ENCODE peak calls at places on chromosomes 11 and 22, in nine cellular contexts. One of them, this sample, is unnamed. For H3K4me1, the result is how much of the 10 kb centered on the place peaks cover.

GRCh38 chr11:28284206-28284605 is 176.0 kb downstream of the METTL15 start:
- DNase-seq in adrenal gland: no peak
- DNase-seq in A549: no peak
- DNase-seq in endodermal cell: no peak
- DNase-seq in ascending aorta: no peak
- DNase-seq in colonic mucosa: no peak
- DNase-seq in cardiac muscle cell: no peak
- DNase-seq in heart right ventricle: no peak
- DNase-seq in psoas muscle: no peak
- DNase-seq in this sample: no peak

GRCh38 chr11:66333896-66334604 is 2.2 kb downstream of the RIN1 start:
- DNase-seq in endodermal cell: no peak
- DNase-seq in ascending aorta: no peak
- DNase-seq in psoas muscle: peak
- DNase-seq in A549: no peak
- DNase-seq in adrenal gland: no peak
- DNase-seq in cardiac muscle cell: no peak
- DNase-seq in colonic mucosa: no peak
- DNase-seq in heart right ventricle: no peak
- DNase-seq in this sample: no peak

GRCh38 chr11:119942021-119942420 is 195.9 kb downstream of the TRIM29 start:
- DNase-seq in adrenal gland: no peak
- DNase-seq in A549: no peak
- DNase-seq in ascending aorta: no peak
- DNase-seq in colonic mucosa: no peak
- DNase-seq in cardiac muscle cell: no peak
- DNase-seq in psoas muscle: no peak
- DNase-seq in endodermal cell: peak
- DNase-seq in heart right ventricle: no peak
- DNase-seq in this sample: no peak

GRCh38 chr11:114156131-114156581 is 96.6 kb downstream of the ZBTB16 start:
- DNase-seq in colonic mucosa: no peak
- DNase-seq in psoas muscle: peak
- DNase-seq in heart right ventricle: no peak
- DNase-seq in adrenal gland: no peak
- DNase-seq in cardiac muscle cell: no peak
- DNase-seq in A549: no peak
- DNase-seq in ascending aorta: no peak
- DNase-seq in endodermal cell: no peak
- DNase-seq in this sample: no peak

GRCh38 chr11:99418927-99419707 is 398.4 kb downstream of the CNTN5 start:
- DNase-seq in endodermal cell: no peak
- DNase-seq in cardiac muscle cell: no peak
- DNase-seq in ascending aorta: no peak
- DNase-seq in heart right ventricle: no peak
- DNase-seq in adrenal gland: no peak
- DNase-seq in A549: no peak
- DNase-seq in colonic mucosa: no peak
- DNase-seq in psoas muscle: no peak
- DNase-seq in this sample: no peak

GRCh38 chr11:8477680-8478079 is 116.3 kb downstream of the STK33 start:
- DNase-seq in heart right ventricle: no peak
- DNase-seq in colonic mucosa: no peak
- DNase-seq in psoas muscle: no peak
- DNase-seq in ascending aorta: no peak
- DNase-seq in endodermal cell: no peak
- DNase-seq in A549: no peak
- DNase-seq in adrenal gland: no peak
- DNase-seq in cardiac muscle cell: no peak
- DNase-seq in this sample: no peak

GRCh38 chr11:62645660-62645933 is 816 bp downstream of the GANAB start:
- DNase-seq in cardiac muscle cell: no peak
- DNase-seq in psoas muscle: no peak
- DNase-seq in A549: no peak
- DNase-seq in colonic mucosa: no peak
- DNase-seq in heart right ventricle: no peak
- DNase-seq in adrenal gland: no peak
- DNase-seq in endodermal cell: no peak
- DNase-seq in ascending aorta: no peak
- DNase-seq in this sample: no peak

GRCh38 chr22:44539467-44540063 is 41.5 kb upstream of the RTL6 start:
- DNase-seq in adrenal gland: no peak
- DNase-seq in A549: no peak
- DNase-seq in cardiac muscle cell: no peak
- DNase-seq in psoas muscle: no peak
- DNase-seq in heart right ventricle: no peak
- DNase-seq in endodermal cell: peak
- DNase-seq in colonic mucosa: no peak
- DNase-seq in ascending aorta: no peak
- DNase-seq in this sample: no peak

GRCh38 chr11:116772443-116773202 is at the start of gene BUD13:
- DNase-seq in adrenal gland: peak
- DNase-seq in ascending aorta: peak
- DNase-seq in endodermal cell: peak
- DNase-seq in psoas muscle: peak
- DNase-seq in A549: peak
- DNase-seq in heart right ventricle: peak
- DNase-seq in cardiac muscle cell: peak
- DNase-seq in colonic mucosa: peak
- DNase-seq in this sample: peak

GRCh38 chr11:132852361-132852760 is 679.9 kb downstream of the OPCML start:
- DNase-seq in A549: no peak
- DNase-seq in heart right ventricle: no peak
- DNase-seq in cardiac muscle cell: no peak
- DNase-seq in colonic mucosa: no peak
- DNase-seq in adrenal gland: no peak
- DNase-seq in ascending aorta: no peak
- DNase-seq in psoas muscle: no peak
- DNase-seq in endodermal cell: no peak
- DNase-seq in this sample: no peak

GRCh38 chr11:65386307-65387081 is at the start of gene FRMD8:
- DNase-seq in heart right ventricle: peak
- DNase-seq in cardiac muscle cell: peak
- DNase-seq in psoas muscle: peak
- DNase-seq in colonic mucosa: peak
- DNase-seq in ascending aorta: peak
- DNase-seq in endodermal cell: peak
- DNase-seq in adrenal gland: peak
- DNase-seq in A549: peak
- DNase-seq in this sample: peak

GRCh38 chr22:19795617-19796008 is 35.0 kb downstream of the TBX1 start:
- DNase-seq in ascending aorta: no peak
- DNase-seq in psoas muscle: peak
- DNase-seq in adrenal gland: no peak
- DNase-seq in cardiac muscle cell: no peak
- DNase-seq in heart right ventricle: no peak
- DNase-seq in A549: no peak
- DNase-seq in endodermal cell: no peak
- DNase-seq in colonic mucosa: no peak
- DNase-seq in this sample: no peak

GRCh38 chr22:32531228-32531627 is 56.6 kb downstream of the FBXO7 start:
- DNase-seq in ascending aorta: no peak
- DNase-seq in endodermal cell: no peak
- DNase-seq in adrenal gland: no peak
- DNase-seq in heart right ventricle: no peak
- DNase-seq in cardiac muscle cell: peak
- DNase-seq in colonic mucosa: no peak
- DNase-seq in psoas muscle: no peak
- DNase-seq in A549: no peak
- DNase-seq in this sample: no peak

GRCh38 chr22:42273855-42274451 is 3.5 kb upstream of the TCF20 start:
- DNase-seq in heart right ventricle: no peak
- DNase-seq in endodermal cell: peak
- DNase-seq in cardiac muscle cell: peak
- DNase-seq in A549: no peak
- DNase-seq in psoas muscle: no peak
- DNase-seq in colonic mucosa: no peak
- DNase-seq in ascending aorta: no peak
- DNase-seq in adrenal gland: no peak
- DNase-seq in this sample: no peak

GRCh38 chr11:72578051-72578450 is 96.2 kb downstream of the PDE2A start:
- DNase-seq in colonic mucosa: no peak
- DNase-seq in endodermal cell: peak
- DNase-seq in cardiac muscle cell: no peak
- DNase-seq in adrenal gland: no peak
- DNase-seq in heart right ventricle: no peak
- DNase-seq in ascending aorta: no peak
- DNase-seq in A549: no peak
- DNase-seq in psoas muscle: no peak
- DNase-seq in this sample: peak

GRCh38 chr11:67032830-67033555 is 10.1 kb downstream of the SYT12 start:
- DNase-seq in psoas muscle: no peak
- DNase-seq in ascending aorta: peak
- DNase-seq in endodermal cell: peak
- DNase-seq in adrenal gland: peak
- DNase-seq in colonic mucosa: no peak
- DNase-seq in heart right ventricle: no peak
- DNase-seq in A549: peak
- DNase-seq in cardiac muscle cell: no peak
- DNase-seq in this sample: no peak

DNA sequence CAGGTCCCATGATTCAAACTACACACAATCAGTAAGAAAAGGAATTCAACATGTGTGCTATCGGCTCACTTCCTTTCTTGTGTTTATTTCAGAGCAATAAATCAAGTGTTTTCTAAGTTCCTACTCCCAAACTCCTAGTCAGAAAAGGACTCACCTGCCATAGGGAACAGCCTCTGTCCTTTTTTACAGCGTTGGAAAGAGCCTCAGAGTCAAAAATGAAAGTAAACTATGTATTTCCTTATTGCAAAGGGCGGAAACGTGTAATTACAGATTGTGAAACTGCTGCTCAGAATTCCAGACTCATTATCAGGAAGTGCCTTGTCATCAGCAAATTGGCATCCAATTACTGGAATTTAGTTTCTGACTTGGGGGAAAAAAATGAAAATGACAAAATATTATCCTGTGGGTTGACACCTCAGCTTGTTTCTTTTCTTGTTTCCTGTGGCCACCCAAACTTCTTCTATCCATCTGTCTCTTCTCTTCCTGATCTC is at the start of gene CASP4:
- DNase-seq in adrenal gland: peak
- DNase-seq in endodermal cell: no peak
- DNase-seq in colonic mucosa: peak
- DNase-seq in psoas muscle: no peak
- DNase-seq in cardiac muscle cell: no peak
- DNase-seq in heart right ventricle: no peak
- DNase-seq in ascending aorta: no peak
- DNase-seq in A549: peak
- DNase-seq in this sample: no peak
- H3K4me3 ChIP-seq in adrenal gland: peak
- H3K4me3 ChIP-seq in endodermal cell: no peak
- H3K4me3 ChIP-seq in colonic mucosa: peak
- H3K4me3 ChIP-seq in psoas muscle: peak
- H3K4me3 ChIP-seq in cardiac muscle cell: no peak
- H3K4me3 ChIP-seq in heart right ventricle: peak
- H3K4me3 ChIP-seq in ascending aorta: peak
- H3K4me3 ChIP-seq in A549: peak
- H3K4me3 ChIP-seq in this sample: peak

GRCh38 chr11:18225906-18226305 is 10.7 kb downstream of the SAA4 start:
- DNase-seq in heart right ventricle: no peak
- DNase-seq in ascending aorta: no peak
- DNase-seq in cardiac muscle cell: no peak
- DNase-seq in adrenal gland: no peak
- DNase-seq in psoas muscle: no peak
- DNase-seq in colonic mucosa: no peak
- DNase-seq in endodermal cell: no peak
- DNase-seq in A549: no peak
- DNase-seq in this sample: no peak

GRCh38 chr11:18230859-18231258 is 5.7 kb downstream of the SAA4 start:
- DNase-seq in psoas muscle: no peak
- DNase-seq in A549: no peak
- DNase-seq in cardiac muscle cell: no peak
- DNase-seq in heart right ventricle: no peak
- DNase-seq in ascending aorta: no peak
- DNase-seq in endodermal cell: no peak
- DNase-seq in colonic mucosa: no peak
- DNase-seq in adrenal gland: no peak
- DNase-seq in this sample: no peak

GRCh38 chr11:18233912-18234311 is 2.7 kb downstream of the SAA4 start:
- DNase-seq in colonic mucosa: no peak
- DNase-seq in endodermal cell: no peak
- DNase-seq in A549: no peak
- DNase-seq in cardiac muscle cell: no peak
- DNase-seq in adrenal gland: no peak
- DNase-seq in ascending aorta: no peak
- DNase-seq in psoas muscle: no peak
- DNase-seq in heart right ventricle: no peak
- DNase-seq in this sample: no peak

GRCh38 chr11:18223937-18224387 is 12.6 kb downstream of the SAA4 start:
- DNase-seq in endodermal cell: no peak
- DNase-seq in heart right ventricle: no peak
- DNase-seq in adrenal gland: no peak
- DNase-seq in A549: no peak
- DNase-seq in ascending aorta: no peak
- DNase-seq in psoas muscle: no peak
- DNase-seq in cardiac muscle cell: no peak
- DNase-seq in colonic mucosa: no peak
- DNase-seq in this sample: no peak

DNA sequence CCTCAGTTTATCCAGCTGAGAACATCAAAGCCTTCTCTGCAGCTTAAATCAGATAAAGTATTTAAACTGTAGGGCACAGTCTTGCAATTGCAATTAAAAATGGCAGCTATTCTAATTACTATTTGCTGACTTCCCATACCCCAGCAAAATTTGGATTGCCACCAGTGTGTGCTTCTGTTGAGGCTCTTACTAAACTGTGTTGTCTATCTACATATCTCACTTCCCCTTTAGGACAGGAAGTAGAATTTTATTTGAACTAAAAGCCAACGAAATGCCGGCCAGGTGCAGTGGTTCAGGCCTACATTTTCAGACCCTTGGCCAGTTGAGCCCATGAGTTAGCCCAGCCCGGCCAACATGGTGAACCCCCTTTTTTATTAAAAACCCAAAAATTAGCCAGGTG is 7.1 kb downstream of the SAA4 start:
- DNase-seq in colonic mucosa: no peak
- DNase-seq in A549: no peak
- DNase-seq in ascending aorta: no peak
- DNase-seq in cardiac muscle cell: no peak
- DNase-seq in endodermal cell: no peak
- DNase-seq in heart right ventricle: no peak
- DNase-seq in adrenal gland: no peak
- DNase-seq in psoas muscle: no peak
- DNase-seq in this sample: no peak
- H3K4me1 ChIP-seq in colonic mucosa: under half
- H3K4me1 ChIP-seq in A549: under half
- H3K4me1 ChIP-seq in ascending aorta: under half
- H3K4me1 ChIP-seq in cardiac muscle cell: under half
- H3K4me1 ChIP-seq in endodermal cell: under half
- H3K4me1 ChIP-seq in heart right ventricle: under half
- H3K4me1 ChIP-seq in adrenal gland: under half
- H3K4me1 ChIP-seq in psoas muscle: under half
- H3K4me1 ChIP-seq in this sample: under half

GRCh38 chr11:44243086-44243485 is 66.9 kb downstream of the ALX4 start:
- DNase-seq in psoas muscle: no peak
- DNase-seq in colonic mucosa: no peak
- DNase-seq in ascending aorta: no peak
- DNase-seq in cardiac muscle cell: peak
- DNase-seq in A549: no peak
- DNase-seq in adrenal gland: no peak
- DNase-seq in endodermal cell: peak
- DNase-seq in heart right ventricle: no peak
- DNase-seq in this sample: no peak
- H3K27ac ChIP-seq in psoas muscle: no peak
- H3K27ac ChIP-seq in colonic mucosa: no peak
- H3K27ac ChIP-seq in ascending aorta: no peak
- H3K27ac ChIP-seq in cardiac muscle cell: peak
- H3K27ac ChIP-seq in A549: peak
- H3K27ac ChIP-seq in adrenal gland: no peak
- H3K27ac ChIP-seq in endodermal cell: no peak
- H3K27ac ChIP-seq in heart right ventricle: no peak
- H3K27ac ChIP-seq in this sample: no peak

GRCh38 chr11:82734120-82734479 is 436 bp upstream of the FAM181B start:
- DNase-seq in heart right ventricle: no peak
- DNase-seq in psoas muscle: no peak
- DNase-seq in adrenal gland: no peak
- DNase-seq in colonic mucosa: no peak
- DNase-seq in endodermal cell: no peak
- DNase-seq in ascending aorta: no peak
- DNase-seq in cardiac muscle cell: no peak
- DNase-seq in A549: no peak
- DNase-seq in this sample: no peak
- H3K4me3 ChIP-seq in heart right ventricle: peak
- H3K4me3 ChIP-seq in psoas muscle: peak
- H3K4me3 ChIP-seq in adrenal gland: no peak
- H3K4me3 ChIP-seq in colonic mucosa: no peak
- H3K4me3 ChIP-seq in endodermal cell: peak
- H3K4me3 ChIP-seq in ascending aorta: peak
- H3K4me3 ChIP-seq in cardiac muscle cell: peak
- H3K4me3 ChIP-seq in A549: peak
- H3K4me3 ChIP-seq in this sample: peak

This sample was measured in pancreas.